ENCODE peak calls at places on chromosome 20, in five cellular contexts. I is T-cell; O is stimulated activated CD4-positive, alpha-beta T cell treated with anti-CD3 and anti-CD28 coated beads, Interleukin-12 subunit alpha, Interleukin-12 subunit beta, amount 100 ng/mL, for 4 hours; Z is body of pancreas; M is transverse colon. Q is an unnamed sample.

GRCh38 chr20:31816221-31816620 is 2.9 kb upstream of the MYLK2 start:
- DNase-seq in M (no peak), O (no peak), Z (no peak), I (no peak), Q (no peak)

GRCh38 chr20:62936996-62937352 is 973 bp upstream of the GID8 start:
- DNase-seq in M (no peak), O (no peak), Z (no peak), I (no peak), Q (no peak)

GRCh38 chr20:36836591-36837329 is 39.2 kb upstream of the TLDC2 start:
- DNase-seq in I (peak; percentile 26), M (peak; percentile 83), Z (peak; percentile 44), O (peak; percentile 37), Q (peak; percentile 66)

GRCh38 chr20:44701116-44701865 is 13.9 kb upstream of the CCN5 start:
- DNase-seq in I (no peak), O (no peak), Z (no peak), M (no peak), Q (no peak)

GRCh38 chr20:10636326-10636818 is 37.4 kb downstream of the JAG1 start:
- DNase-seq in Z (peak; percentile 29), O (no peak), I (no peak), M (no peak), Q (no peak)

GRCh38 chr20:63591147-63591533 is 17.1 kb upstream of the HELZ2 start:
- DNase-seq in Z (no peak), M (no peak), O (no peak), I (no peak), Q (no peak)

GRCh38 chr20:38109025-38109541 is 56.0 kb downstream of the TGM2 start:
- DNase-seq in Z (peak; percentile 25), M (peak; percentile 53), O (no peak), I (no peak), Q (no peak)

GRCh38 chr20:39605908-39606307 is 643.8 kb downstream of the DHX35 start:
- DNase-seq in I (no peak), Z (no peak), M (no peak), O (no peak), Q (no peak)

GRCh38 chr20:16819483-16819882 is 71.3 kb downstream of the OTOR start:
- DNase-seq in M (no peak), Z (no peak), I (no peak), O (no peak), Q (no peak)

GRCh38 chr20:24611360-24612140 is 142.1 kb downstream of the SYNDIG1 start:
- DNase-seq in I (no peak), Z (no peak), O (no peak), M (no peak), Q (no peak)

GRCh38 chr20:62248890-62249560 is 10.7 kb downstream of the OSBPL2 start:
- DNase-seq in I (no peak), O (no peak), Z (no peak), M (no peak), Q (no peak)

GRCh38 chr20:32523613-32524218 is 61.4 kb downstream of the NOL4L start:
- DNase-seq in Z (no peak), O (no peak), M (no peak), I (no peak), Q (no peak)

GRCh38 chr20:47704746-47705496 is 80.4 kb downstream of the SULF2 start:
- DNase-seq in M (no peak), Z (no peak), O (no peak), I (no peak), Q (no peak)

GRCh38 chr20:8661229-8662023 is 407.5 kb upstream of the PLCB4 start:
- DNase-seq in I (no peak), O (no peak), M (no peak), Z (no peak), Q (no peak)

GRCh38 chr20:45406260-45407066 is 1.6 kb upstream of the DBNDD2 start:
- DNase-seq in Z (peak; percentile 78), I (peak; percentile 22), O (peak; percentile 37), M (peak; percentile 84), Q (peak; percentile 42)

GRCh38 chr20:42272516-42272915 is 654.3 kb upstream of the CHD6 start:
- DNase-seq in Z (no peak), O (no peak), M (no peak), I (no peak), Q (no peak)

GRCh38 chr20:17225891-17226409 is 890 bp upstream of the PCSK2 start:
- DNase-seq in Z (peak; percentile 33), O (no peak), I (no peak), M (no peak), Q (peak; percentile 10)

GRCh38 chr20:36331182-36331581 is 25.0 kb downstream of the DLGAP4 start:
- DNase-seq in Z (no peak), M (no peak), O (no peak), I (no peak), Q (no peak)

GRCh38 chr20:17226410-17227198 is at the start of gene PCSK2:
- DNase-seq in Z (peak; percentile 49), M (peak; percentile 12), I (no peak), O (no peak), Q (peak; percentile 72)

GRCh38 chr20:50387218-50387995 is 122.8 kb upstream of the PTPN1 start:
- DNase-seq in O (no peak), I (no peak), Z (no peak), M (no peak), Q (no peak)

GRCh38 chr20:44460795-44461141 is 14.9 kb upstream of the TTPAL start:
- DNase-seq in O (no peak), Z (no peak), I (no peak), M (no peak), Q (no peak)

GRCh38 chr20:62232194-62232593 is 6.1 kb upstream of the OSBPL2 start:
- DNase-seq in I (no peak), O (no peak), M (no peak), Z (no peak), Q (no peak)

GRCh38 chr20:4870906-4871305 is 130.4 kb downstream of the SLC23A2 start:
- DNase-seq in I (no peak), O (no peak), M (no peak), Z (no peak), Q (no peak)

GRCh38 chr20:21393142-21393541 is 4.2 kb downstream of the NKX2-4 start:
- DNase-seq in M (no peak), I (no peak), O (no peak), Z (no peak), Q (no peak)

GRCh38 chr20:9051508-9051907 is 17.4 kb upstream of the PLCB4 start:
- DNase-seq in I (no peak), M (no peak), Z (no peak), O (no peak), Q (no peak)

GRCh38 chr20:12764053-12764452 is 244.7 kb upstream of the SPTLC3 start:
- DNase-seq in I (no peak), O (no peak), Z (no peak), M (no peak), Q (no peak)

GRCh38 chr20:48238326-48238725 is 453.0 kb upstream of the SULF2 start:
- DNase-seq in I (no peak), Z (no peak), M (no peak), O (no peak), Q (no peak)

GRCh38 chr20:25225642-25226432 is 22.0 kb upstream of the PYGB start:
- DNase-seq in Z (no peak), I (no peak), M (no peak), O (no peak), Q (no peak)

GRCh38 chr20:8117636-8118413 is 14.2 kb upstream of the PLCB1 start:
- DNase-seq in O (no peak), I (no peak), M (no peak), Z (no peak), Q (no peak)

GRCh38 chr20:48447456-48447855 is 380.3 kb downstream of the PREX1 start:
- DNase-seq in M (no peak), I (no peak), Z (no peak), O (no peak), Q (no peak)

GRCh38 chr20:39133205-39133604 is 171.1 kb downstream of the DHX35 start:
- DNase-seq in Z (no peak), O (no peak), M (no peak), I (no peak), Q (no peak)

GRCh38 chr20:63807654-63808053 is 23.4 kb downstream of the ZBTB46 start:
- DNase-seq in I (no peak), O (no peak), Z (no peak), M (no peak), Q (no peak)

GRCh38 chr20:52379723-52380336 is 188.3 kb upstream of the ZFP64 start:
- DNase-seq in I (no peak), O (peak; percentile 41), M (peak; percentile 26), Z (peak; percentile 33), Q (peak; percentile 45)

GRCh38 chr20:47656313-47656712 is 129.0 kb downstream of the SULF2 start:
- DNase-seq in M (no peak), O (no peak), Z (no peak), I (no peak), Q (no peak)

GRCh38 chr20:53706511-53707031 is 112.9 kb upstream of the ZNF217 start:
- DNase-seq in I (peak; percentile 24), M (no peak), O (no peak), Z (no peak), Q (no peak)

GRCh38 chr20:43744121-43744520 is 17.3 kb upstream of the GTSF1L start:
- DNase-seq in M (no peak), O (no peak), I (no peak), Z (no peak), Q (no peak)

GRCh38 chr20:47610945-47611250 is 109.2 kb downstream of the NCOA3 start:
- DNase-seq in I (no peak), Z (no peak), O (no peak), M (no peak), Q (no peak)

GRCh38 chr20:61311656-61312387 is 59.8 kb downstream of the CDH4 start:
- DNase-seq in O (no peak), Z (no peak), I (no peak), M (no peak), Q (no peak)

GRCh38 chr20:58160451-58161051 is 67.9 kb downstream of the ANKRD60 start:
- DNase-seq in I (no peak), M (no peak), Z (no peak), O (no peak), Q (no peak)

GRCh38 chr20:36463212-36464061 is 77.9 kb upstream of the MYL9 start:
- DNase-seq in I (no peak), O (no peak), Z (no peak), M (no peak), Q (no peak)

Q was measured in neural crest cell.